ENCODE peak calls at places on chromosomes 7 and 10, in nine cellular contexts. One of them, this sample, is unnamed.
A peak's percentile ranks its signal among the peaks of the same experiment; 100 is the strongest.

GRCh38 chr10:6530211-6530840 is 49.8 kb downstream of the PRKCQ start:
- DNase-seq in PC-3: no peak
- DNase-seq in hepatocyte: no peak
- DNase-seq in K562: no peak
- DNase-seq in fibroblast of lung: no peak
- DNase-seq in HepG2: no peak
- DNase-seq in astrocyte: no peak
- DNase-seq in GM12878: no peak
- DNase-seq in mammary epithelial cell: no peak
- DNase-seq in this sample: no peak

GRCh38 chr7:43625977-43626376 is 43.1 kb downstream of the STK17A start:
- DNase-seq in K562: no peak
- DNase-seq in astrocyte: no peak
- DNase-seq in PC-3: no peak
- DNase-seq in mammary epithelial cell: no peak
- DNase-seq in GM12878: no peak
- DNase-seq in HepG2: no peak
- DNase-seq in fibroblast of lung: no peak
- DNase-seq in hepatocyte: no peak
- DNase-seq in this sample: no peak

GRCh38 chr7:138325434-138325833 is 134.6 kb upstream of the TRIM24 start:
- DNase-seq in K562: no peak
- DNase-seq in GM12878: no peak
- DNase-seq in HepG2: no peak
- DNase-seq in mammary epithelial cell: no peak
- DNase-seq in astrocyte: no peak
- DNase-seq in PC-3: peak; percentile 35
- DNase-seq in hepatocyte: no peak
- DNase-seq in fibroblast of lung: no peak
- DNase-seq in this sample: no peak

GRCh38 chr10:93752761-93753160 is 5.0 kb upstream of the LGI1 start:
- DNase-seq in PC-3: peak; percentile 74
- DNase-seq in HepG2: no peak
- DNase-seq in hepatocyte: peak; percentile 78
- DNase-seq in fibroblast of lung: peak; percentile 57
- DNase-seq in astrocyte: peak; percentile 30
- DNase-seq in K562: no peak
- DNase-seq in GM12878: no peak
- DNase-seq in mammary epithelial cell: peak; percentile 59
- DNase-seq in this sample: peak; percentile 29

GRCh38 chr10:6154566-6154965 is 48.2 kb upstream of the PFKFB3 start:
- DNase-seq in astrocyte: no peak
- DNase-seq in PC-3: no peak
- DNase-seq in K562: no peak
- DNase-seq in mammary epithelial cell: no peak
- DNase-seq in hepatocyte: no peak
- DNase-seq in fibroblast of lung: no peak
- DNase-seq in HepG2: no peak
- DNase-seq in GM12878: no peak
- DNase-seq in this sample: no peak

GRCh38 chr10:44924261-44925040 is 13.3 kb downstream of the TMEM72 start:
- DNase-seq in astrocyte: no peak
- DNase-seq in K562: no peak
- DNase-seq in fibroblast of lung: no peak
- DNase-seq in PC-3: no peak
- DNase-seq in GM12878: no peak
- DNase-seq in hepatocyte: no peak
- DNase-seq in mammary epithelial cell: no peak
- DNase-seq in HepG2: no peak
- DNase-seq in this sample: no peak

GRCh38 chr10:94103902-94104301 is 110.2 kb downstream of the PLCE1 start:
- DNase-seq in K562: no peak
- DNase-seq in hepatocyte: peak; percentile 28
- DNase-seq in HepG2: no peak
- DNase-seq in GM12878: no peak
- DNase-seq in PC-3: peak; percentile 65
- DNase-seq in astrocyte: peak; percentile 31
- DNase-seq in mammary epithelial cell: no peak
- DNase-seq in fibroblast of lung: peak; percentile 43
- DNase-seq in this sample: no peak

GRCh38 chr7:10662491-10662890 is 311.2 kb upstream of the PHF14 start:
- DNase-seq in astrocyte: no peak
- DNase-seq in mammary epithelial cell: no peak
- DNase-seq in PC-3: no peak
- DNase-seq in hepatocyte: no peak
- DNase-seq in fibroblast of lung: no peak
- DNase-seq in HepG2: no peak
- DNase-seq in GM12878: no peak
- DNase-seq in K562: no peak
- DNase-seq in this sample: no peak

GRCh38 chr7:95910341-95910740 is 138.0 kb downstream of the DYNC1I1 start:
- DNase-seq in GM12878: no peak
- DNase-seq in K562: no peak
- DNase-seq in mammary epithelial cell: no peak
- DNase-seq in hepatocyte: no peak
- DNase-seq in fibroblast of lung: no peak
- DNase-seq in HepG2: no peak
- DNase-seq in astrocyte: no peak
- DNase-seq in PC-3: no peak
- DNase-seq in this sample: no peak

GRCh38 chr10:68559872-68560200 is 301 bp upstream of the TET1 start:
- DNase-seq in mammary epithelial cell: no peak
- DNase-seq in K562: no peak
- DNase-seq in astrocyte: no peak
- DNase-seq in HepG2: no peak
- DNase-seq in fibroblast of lung: no peak
- DNase-seq in hepatocyte: no peak
- DNase-seq in PC-3: no peak
- DNase-seq in GM12878: no peak
- DNase-seq in this sample: no peak

GRCh38 chr7:7821517-7821916 is 103.1 kb upstream of the RPA3 start:
- DNase-seq in hepatocyte: no peak
- DNase-seq in fibroblast of lung: no peak
- DNase-seq in GM12878: no peak
- DNase-seq in K562: no peak
- DNase-seq in PC-3: no peak
- DNase-seq in mammary epithelial cell: no peak
- DNase-seq in HepG2: no peak
- DNase-seq in astrocyte: no peak
- DNase-seq in this sample: no peak

GRCh38 chr10:113646337-113647201 is 17.3 kb downstream of the NRAP start:
- DNase-seq in mammary epithelial cell: peak; percentile 9
- DNase-seq in GM12878: no peak
- DNase-seq in PC-3: no peak
- DNase-seq in hepatocyte: no peak
- DNase-seq in astrocyte: no peak
- DNase-seq in fibroblast of lung: no peak
- DNase-seq in K562: no peak
- DNase-seq in HepG2: no peak
- DNase-seq in this sample: no peak

GRCh38 chr7:114759347-114760062 is 162.4 kb upstream of the MDFIC start:
- DNase-seq in K562: no peak
- DNase-seq in GM12878: no peak
- DNase-seq in PC-3: peak; percentile 90
- DNase-seq in mammary epithelial cell: peak; percentile 68
- DNase-seq in fibroblast of lung: peak; percentile 0
- DNase-seq in astrocyte: no peak
- DNase-seq in hepatocyte: no peak
- DNase-seq in HepG2: no peak
- DNase-seq in this sample: no peak

GRCh38 chr7:47763063-47763974 is 181.4 kb upstream of the TNS3 start:
- DNase-seq in PC-3: peak; percentile 90
- DNase-seq in astrocyte: peak; percentile 91
- DNase-seq in hepatocyte: peak; percentile 69
- DNase-seq in GM12878: no peak
- DNase-seq in K562: no peak
- DNase-seq in HepG2: peak; percentile 100
- DNase-seq in fibroblast of lung: peak; percentile 92
- DNase-seq in mammary epithelial cell: peak; percentile 45
- DNase-seq in this sample: no peak

GRCh38 chr7:9507281-9507680 is 1073.9 kb downstream of the NXPH1 start:
- DNase-seq in K562: no peak
- DNase-seq in fibroblast of lung: peak; percentile 73
- DNase-seq in hepatocyte: peak; percentile 31
- DNase-seq in mammary epithelial cell: no peak
- DNase-seq in HepG2: no peak
- DNase-seq in GM12878: no peak
- DNase-seq in astrocyte: peak; percentile 56
- DNase-seq in PC-3: no peak
- DNase-seq in this sample: no peak

GRCh38 chr7:33735403-33735802 is 169.9 kb upstream of the BMPER start:
- DNase-seq in K562: no peak
- DNase-seq in GM12878: no peak
- DNase-seq in fibroblast of lung: no peak
- DNase-seq in hepatocyte: no peak
- DNase-seq in astrocyte: no peak
- DNase-seq in PC-3: no peak
- DNase-seq in mammary epithelial cell: no peak
- DNase-seq in HepG2: no peak
- DNase-seq in this sample: no peak

GRCh38 chr10:92419740-92420553 is 129.0 kb downstream of the MARCHF5 start:
- DNase-seq in PC-3: no peak
- DNase-seq in K562: no peak
- DNase-seq in astrocyte: peak; percentile 12
- DNase-seq in HepG2: peak; percentile 42
- DNase-seq in GM12878: no peak
- DNase-seq in fibroblast of lung: peak; percentile 33
- DNase-seq in hepatocyte: peak; percentile 42
- DNase-seq in mammary epithelial cell: no peak
- DNase-seq in this sample: no peak
- TF ChIP-seq EZH2 in PC-3: no peak
- TF ChIP-seq EZH2 in K562: no peak
- TF ChIP-seq EZH2 in astrocyte: peak; percentile 18
- TF ChIP-seq EZH2 in HepG2: no peak
- TF ChIP-seq EZH2 in GM12878: no peak
- TF ChIP-seq EZH2 in fibroblast of lung: no peak
- TF ChIP-seq EZH2 in hepatocyte: peak; percentile 44
- TF ChIP-seq EZH2 in mammary epithelial cell: no peak
- TF ChIP-seq EZH2 in this sample: no peak

GRCh38 chr7:27243340-27244163 is 950 bp downstream of the EVX1 start:
- DNase-seq in K562: no peak
- DNase-seq in fibroblast of lung: no peak
- DNase-seq in PC-3: no peak
- DNase-seq in HepG2: no peak
- DNase-seq in hepatocyte: no peak
- DNase-seq in mammary epithelial cell: no peak
- DNase-seq in astrocyte: no peak
- DNase-seq in GM12878: no peak
- DNase-seq in this sample: no peak

GRCh38 chr7:27241189-27242045 is 1.2 kb upstream of the EVX1 start:
- DNase-seq in HepG2: no peak
- DNase-seq in K562: no peak
- DNase-seq in mammary epithelial cell: no peak
- DNase-seq in astrocyte: no peak
- DNase-seq in PC-3: no peak
- DNase-seq in hepatocyte: no peak
- DNase-seq in GM12878: no peak
- DNase-seq in fibroblast of lung: no peak
- DNase-seq in this sample: no peak

GRCh38 chr7:27239780-27240731 is 2.5 kb upstream of the EVX1 start:
- DNase-seq in GM12878: no peak
- DNase-seq in mammary epithelial cell: no peak
- DNase-seq in K562: no peak
- DNase-seq in hepatocyte: no peak
- DNase-seq in astrocyte: no peak
- DNase-seq in HepG2: no peak
- DNase-seq in PC-3: no peak
- DNase-seq in fibroblast of lung: no peak
- DNase-seq in this sample: no peak

GRCh38 chr7:27242580-27243339 is at the start of gene EVX1:
- DNase-seq in K562: no peak
- DNase-seq in PC-3: no peak
- DNase-seq in hepatocyte: no peak
- DNase-seq in fibroblast of lung: no peak
- DNase-seq in mammary epithelial cell: no peak
- DNase-seq in astrocyte: no peak
- DNase-seq in HepG2: no peak
- DNase-seq in GM12878: no peak
- DNase-seq in this sample: no peak

DNA sequence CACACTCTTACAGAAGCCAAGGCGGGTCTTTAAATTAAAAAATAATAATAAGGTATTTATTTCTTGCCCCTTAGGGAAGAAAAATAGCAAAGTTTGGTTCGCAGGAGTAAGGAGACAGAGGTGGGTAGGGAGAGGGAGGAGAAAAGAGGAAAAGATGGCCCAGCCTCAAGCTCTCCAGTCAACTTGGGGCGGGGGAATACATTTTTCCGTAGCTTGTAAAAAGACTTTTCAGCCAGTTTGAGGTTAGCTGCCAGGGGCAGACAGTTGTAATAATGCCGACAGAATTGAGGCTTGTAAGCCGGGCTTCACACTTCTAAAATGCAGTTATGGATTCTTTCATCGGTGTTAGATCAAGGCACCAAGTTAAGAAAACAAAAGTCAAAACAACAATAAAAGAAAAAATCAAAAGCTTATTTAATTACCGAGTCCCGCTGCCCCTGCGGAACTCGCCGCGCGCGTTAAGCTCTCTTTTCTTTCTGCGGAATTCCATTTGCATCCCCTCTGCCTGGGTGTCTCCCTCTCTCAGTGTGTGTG is 489 bp upstream of the EVX1 start:
- DNase-seq in K562: no peak
- DNase-seq in mammary epithelial cell: no peak
- DNase-seq in astrocyte: no peak
- DNase-seq in HepG2: no peak
- DNase-seq in hepatocyte: no peak
- DNase-seq in GM12878: no peak
- DNase-seq in PC-3: no peak
- DNase-seq in fibroblast of lung: no peak
- DNase-seq in this sample: no peak
- H3K9me3 ChIP-seq in K562: no peaks in the 10 kb centered on the region
- H3K9me3 ChIP-seq in mammary epithelial cell: no peaks in the 10 kb centered on the region
- H3K9me3 ChIP-seq in astrocyte: peaks cover 6% of the 10 kb centered on the region
- H3K9me3 ChIP-seq in HepG2: no peaks in the 10 kb centered on the region
- H3K9me3 ChIP-seq in hepatocyte: no peaks in the 10 kb centered on the region
- H3K9me3 ChIP-seq in GM12878: no peaks in the 10 kb centered on the region
- H3K9me3 ChIP-seq in PC-3: no peaks in the 10 kb centered on the region
- H3K9me3 ChIP-seq in fibroblast of lung: no peaks in the 10 kb centered on the region
- H3K9me3 ChIP-seq in this sample: no peaks in the 10 kb centered on the region

GRCh38 chr10:100670828-100671479 is 74.4 kb upstream of the PAX2 start:
- DNase-seq in astrocyte: no peak
- DNase-seq in HepG2: no peak
- DNase-seq in mammary epithelial cell: no peak
- DNase-seq in K562: peak; percentile 78
- DNase-seq in GM12878: no peak
- DNase-seq in fibroblast of lung: no peak
- DNase-seq in PC-3: peak; percentile 41
- DNase-seq in hepatocyte: peak; percentile 61
- DNase-seq in this sample: no peak
- TF ChIP-seq CTCF in astrocyte: peak; percentile 13
- TF ChIP-seq CTCF in HepG2: peak; percentile 61
- TF ChIP-seq CTCF in mammary epithelial cell: no peak
- TF ChIP-seq CTCF in K562: peak; percentile 56
- TF ChIP-seq CTCF in GM12878: peak; percentile 66
- TF ChIP-seq CTCF in fibroblast of lung: peak; percentile 26
- TF ChIP-seq CTCF in PC-3: peak; percentile 69
- TF ChIP-seq CTCF in hepatocyte: peak; percentile 57
- TF ChIP-seq CTCF in this sample: peak; percentile 57

DNA sequence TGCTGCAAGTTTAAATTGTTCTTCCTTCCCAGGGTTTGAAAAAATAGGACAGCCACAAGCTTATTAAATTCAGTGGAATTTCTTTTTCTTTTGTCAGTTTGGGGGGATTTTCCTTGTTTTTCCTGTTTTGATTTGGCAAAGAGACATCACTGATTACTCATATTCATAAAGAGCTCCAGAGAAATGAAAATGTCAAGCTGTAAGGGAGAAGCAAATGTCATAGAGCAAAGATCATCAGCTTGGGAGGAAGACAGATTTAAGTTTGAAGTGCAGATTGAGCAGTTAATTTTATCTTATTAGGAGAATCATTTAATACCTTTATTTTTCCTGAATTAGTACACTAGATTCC is 255.8 kb upstream of the PHYHIPL start:
- DNase-seq in mammary epithelial cell: no peak
- DNase-seq in fibroblast of lung: no peak
- DNase-seq in astrocyte: no peak
- DNase-seq in GM12878: no peak
- DNase-seq in PC-3: peak; percentile 79
- DNase-seq in K562: no peak
- DNase-seq in HepG2: no peak
- DNase-seq in hepatocyte: no peak
- DNase-seq in this sample: no peak
- TF ChIP-seq EZH2 in mammary epithelial cell: no peak
- TF ChIP-seq EZH2 in fibroblast of lung: no peak
- TF ChIP-seq EZH2 in astrocyte: no peak
- TF ChIP-seq EZH2 in GM12878: no peak
- TF ChIP-seq EZH2 in PC-3: no peak
- TF ChIP-seq EZH2 in K562: no peak
- TF ChIP-seq EZH2 in HepG2: no peak
- TF ChIP-seq EZH2 in hepatocyte: no peak
- TF ChIP-seq EZH2 in this sample: no peak